ENCODE peak calls at places on chromosomes 12 and 14, in nine cellular contexts. V, C, X, G, N, P, O, I and Q are unnamed samples.

GRCh38 chr12:65533177-65533883 is 254.8 kb downstream of the MSRB3 start:
- DNase-seq in V (peak), C (no peak), X (no peak), G (no peak), N (no peak), P (no peak), O (no peak), I (no peak), Q (no peak)

GRCh38 chr12:46459881-46460545 is 87.4 kb upstream of the SLC38A2 start:
- DNase-seq in V (no peak), C (no peak), X (peak), G (no peak), N (no peak), P (no peak), O (no peak), I (no peak), Q (no peak)

GRCh38 chr12:89924191-89924590 is 215.6 kb upstream of the ATP2B1 start:
- DNase-seq in V (no peak), C (no peak), X (no peak), G (no peak), N (no peak), P (no peak), O (no peak), I (no peak), Q (no peak)

GRCh38 chr12:105960319-105961076 is 178.3 kb downstream of the NUAK1 start:
- DNase-seq in V (no peak), C (no peak), X (no peak), G (no peak), N (no peak), P (no peak), O (no peak), I (no peak), Q (peak)

GRCh38 chr14:65101631-65102440 is 481 bp downstream of the MAX start:
- DNase-seq in V (peak), C (no peak), X (peak), G (no peak), N (peak), P (no peak), O (no peak), I (no peak), Q (no peak)

GRCh38 chr12:3207858-3208257 is 130.7 kb downstream of the TSPAN9 start:
- DNase-seq in V (no peak), C (no peak), X (no peak), G (no peak), N (no peak), P (no peak), O (no peak), I (no peak), Q (peak)

GRCh38 chr12:28108599-28108998 is 81.7 kb upstream of the CCDC91 start:
- DNase-seq in V (no peak), C (no peak), X (no peak), G (no peak), N (no peak), P (peak), O (no peak), I (no peak), Q (no peak)

GRCh38 chr14:60505448-60505847 is 3.5 kb upstream of the SIX6 start:
- DNase-seq in V (no peak), C (no peak), X (no peak), G (no peak), N (no peak), P (no peak), O (no peak), I (no peak), Q (no peak)

GRCh38 chr12:19044877-19045276 is 84.7 kb upstream of the PLEKHA5 start:
- DNase-seq in V (no peak), C (no peak), X (no peak), G (no peak), N (no peak), P (no peak), O (no peak), I (no peak), Q (no peak)

GRCh38 chr12:130286041-130286440 is 51.6 kb upstream of the PIWIL1 start:
- DNase-seq in V (peak), C (no peak), X (no peak), G (no peak), N (no peak), P (no peak), O (no peak), I (no peak), Q (no peak)

GRCh38 chr14:101072070-101072469 is 168.5 kb upstream of the RTL1 start:
- DNase-seq in V (no peak), C (no peak), X (peak), G (no peak), N (no peak), P (no peak), O (no peak), I (no peak), Q (no peak)

GRCh38 chr14:64680675-64681060 is 23.6 kb upstream of the PLEKHG3 start:
- DNase-seq in V (no peak), C (no peak), X (no peak), G (no peak), N (no peak), P (no peak), O (no peak), I (no peak), Q (no peak)

GRCh38 chr14:96827310-96827709 is 30.1 kb downstream of the VRK1 start:
- DNase-seq in V (no peak), C (no peak), X (no peak), G (no peak), N (no peak), P (no peak), O (no peak), I (no peak), Q (peak)

GRCh38 chr12:24561411-24561871 is 387.5 kb downstream of the BCAT1 start:
- DNase-seq in V (peak), C (no peak), X (no peak), G (no peak), N (no peak), P (peak), O (peak), I (no peak), Q (peak)

GRCh38 chr14:72942934-72943333 is 16.7 kb downstream of the DCAF4 start:
- DNase-seq in V (no peak), C (no peak), X (no peak), G (no peak), N (no peak), P (no peak), O (no peak), I (no peak), Q (no peak)

DNA sequence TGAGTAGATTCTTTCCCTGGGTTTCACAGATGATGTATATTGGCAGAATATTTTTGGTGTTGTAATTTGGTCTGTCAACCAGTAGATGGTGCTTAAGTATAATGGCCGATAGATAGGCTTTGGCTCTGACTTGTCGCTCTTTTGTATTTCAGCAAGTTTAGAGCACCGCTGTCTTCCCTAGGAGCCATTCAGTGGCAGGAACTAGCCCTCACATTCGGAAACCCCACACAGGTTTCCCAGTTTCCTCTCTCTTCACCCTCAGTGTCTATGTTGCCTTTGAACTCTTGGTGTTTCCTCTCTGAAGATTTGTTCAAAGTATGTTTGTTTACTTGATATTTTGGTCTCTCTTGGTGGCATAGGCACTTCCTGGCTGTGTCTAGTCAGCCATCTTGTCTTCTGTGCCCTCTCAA is 102.2 kb downstream of the GPHN start:
- DNase-seq in V (no peak), C (no peak), X (no peak), G (no peak), N (no peak), P (peak), O (no peak), I (no peak), Q (peak)
- TF ChIP-seq CTCF in V (no peak), C (no peak), X (no peak), G (peak), N (no peak), P (peak), O (peak), I (peak), Q (peak)

DNA sequence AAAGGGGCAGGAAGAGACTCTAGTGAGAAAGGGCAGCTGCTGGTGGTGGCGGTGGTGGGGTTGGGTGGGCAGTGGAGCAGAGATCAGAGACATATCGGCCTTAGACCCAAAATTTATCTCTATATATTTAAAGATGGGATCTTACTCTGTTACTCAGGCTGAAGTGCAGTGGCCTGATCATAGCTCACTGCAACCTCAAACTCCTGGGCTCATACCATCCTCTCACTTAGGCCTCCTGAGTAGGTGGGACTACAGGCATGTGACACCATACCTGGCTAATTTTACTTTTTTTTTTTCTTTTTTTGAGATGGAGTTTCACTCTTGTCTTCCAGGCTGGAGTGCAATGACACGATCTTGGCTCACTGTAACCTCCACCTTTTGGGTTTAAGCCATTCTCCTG is 18.6 kb upstream of the ITGA5 start:
- DNase-seq in V (no peak), C (no peak), X (no peak), G (no peak), N (no peak), P (no peak), O (no peak), I (no peak), Q (no peak)
- TF ChIP-seq CTCF in V (no peak), C (no peak), X (no peak), G (no peak), N (no peak), P (no peak), O (no peak), I (no peak), Q (no peak)

GRCh38 chr14:104509673-104510072 is 69.9 kb upstream of the C14orf180 start:
- DNase-seq in V (no peak), C (no peak), X (no peak), G (no peak), N (no peak), P (no peak), O (peak), I (no peak), Q (no peak)
- TF ChIP-seq CTCF in V (no peak), C (peak), X (no peak), G (no peak), N (no peak), P (no peak), O (no peak), I (no peak), Q (no peak)

GRCh38 chr12:103401421-103401820 is 94.3 kb downstream of the C12orf42 start:
- DNase-seq in V (no peak), C (no peak), X (no peak), G (no peak), N (no peak), P (no peak), O (no peak), I (no peak), Q (peak)
- TF ChIP-seq CTCF in V (no peak), C (no peak), X (no peak), G (no peak), N (no peak), P (no peak), O (no peak), I (no peak), Q (peak)

GRCh38 chr14:20195911-20196310 is 5.2 kb downstream of the OR11G2 start:
- DNase-seq in V (no peak), C (no peak), X (no peak), G (no peak), N (no peak), P (no peak), O (no peak), I (no peak), Q (no peak)
- TF ChIP-seq CTCF in V (no peak), C (no peak), X (no peak), G (no peak), N (no peak), P (no peak), O (no peak), I (no peak), Q (no peak)

GRCh38 chr14:89252887-89253532 is 164.0 kb downstream of the FOXN3 start:
- DNase-seq in V (no peak), C (no peak), X (no peak), G (no peak), N (no peak), P (peak), O (no peak), I (no peak), Q (peak)
- TF ChIP-seq CTCF in V (no peak), C (no peak), X (no peak), G (no peak), N (no peak), P (no peak), O (no peak), I (no peak), Q (peak)

DNA sequence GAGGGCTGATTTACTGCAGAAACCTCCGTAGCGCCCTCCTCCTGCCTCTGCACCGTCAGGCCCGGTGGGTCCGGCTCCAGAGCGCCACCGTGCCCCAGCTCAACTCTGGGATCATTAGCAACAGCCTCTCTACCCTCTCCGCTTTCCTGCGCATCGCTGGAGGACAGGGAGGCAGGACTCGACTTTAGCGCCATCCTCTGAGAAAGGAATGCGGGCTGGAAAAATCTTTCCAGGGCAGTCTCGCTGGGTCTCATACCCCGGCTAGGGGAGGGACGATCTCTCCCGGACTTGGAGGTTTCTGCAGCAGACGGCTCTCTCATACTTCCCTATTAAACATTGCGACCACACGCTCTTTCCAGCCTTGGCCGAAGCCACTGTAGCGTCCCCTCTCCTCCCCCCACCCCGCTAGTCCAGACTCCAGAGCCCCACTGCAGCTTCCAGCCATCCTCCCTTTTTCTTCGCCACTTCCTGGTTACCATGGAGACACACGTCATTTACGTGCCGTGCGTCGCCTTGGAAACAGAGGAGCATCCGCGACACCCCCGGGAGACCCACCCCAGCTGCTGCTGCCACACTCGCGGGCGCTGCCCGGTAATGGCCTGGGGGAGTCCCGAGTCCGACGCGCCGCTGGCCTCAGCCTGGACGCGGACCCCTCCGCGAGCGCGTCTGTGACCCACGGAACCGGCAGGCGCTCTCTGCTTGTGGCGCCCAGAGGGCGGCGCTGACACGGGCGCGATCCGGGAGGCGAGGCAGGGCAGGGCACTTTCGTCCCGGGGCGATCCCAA is at the start of gene CCDC184:
- DNase-seq in V (peak), C (peak), X (peak), G (peak), N (peak), P (peak), O (peak), I (no peak), Q (peak)
- TF ChIP-seq CTCF in V (no peak), C (peak), X (no peak), G (peak), N (no peak), P (peak), O (peak), I (peak), Q (no peak)

GRCh38 chr14:61517861-61518802 is 177.2 kb upstream of the HIF1A start:
- DNase-seq in V (no peak), C (peak), X (peak), G (no peak), N (no peak), P (peak), O (peak), I (no peak), Q (no peak)

GRCh38 chr14:61520546-61520945 is 174.8 kb upstream of the HIF1A start:
- DNase-seq in V (no peak), C (no peak), X (no peak), G (no peak), N (no peak), P (peak), O (no peak), I (no peak), Q (no peak)

GRCh38 chr14:61521773-61522172 is 173.5 kb upstream of the HIF1A start:
- DNase-seq in V (no peak), C (no peak), X (peak), G (no peak), N (no peak), P (no peak), O (no peak), I (no peak), Q (no peak)

GRCh38 chr14:61519106-61519505 is 176.2 kb upstream of the HIF1A start:
- DNase-seq in V (no peak), C (no peak), X (no peak), G (no peak), N (no peak), P (no peak), O (no peak), I (no peak), Q (no peak)

DNA sequence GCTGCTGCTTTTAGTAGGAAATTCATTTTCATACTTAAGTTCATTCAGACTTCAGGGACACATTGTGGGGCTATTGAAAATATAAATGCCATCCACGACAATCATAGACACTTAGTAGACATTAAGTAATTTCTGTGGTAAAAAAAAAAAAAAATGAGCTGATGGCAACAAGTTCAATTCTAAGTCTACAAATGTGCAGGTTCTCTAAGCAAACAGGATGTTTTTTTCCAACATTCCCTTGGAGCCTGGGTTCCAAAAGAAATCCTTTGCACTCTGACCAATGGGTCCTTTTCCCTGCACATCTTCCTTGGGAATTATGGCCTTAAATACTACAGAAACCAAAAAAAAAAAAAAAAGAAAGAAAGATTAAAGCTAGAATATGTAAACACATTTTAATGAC is 175.6 kb upstream of the HIF1A start:
- DNase-seq in V (no peak), C (no peak), X (no peak), G (no peak), N (no peak), P (no peak), O (no peak), I (no peak), Q (no peak)
- TF ChIP-seq CTCF in V (no peak), C (no peak), X (no peak), G (no peak), N (no peak), P (no peak), O (no peak), I (no peak), Q (no peak)

GRCh38 chr12:457676-458075 is 2.1 kb upstream of the B4GALNT3 start:
- DNase-seq in V (no peak), C (no peak), X (no peak), G (no peak), N (no peak), P (no peak), O (peak), I (no peak), Q (peak)

GRCh38 chr12:455821-456220 is 3.9 kb upstream of the B4GALNT3 start:
- DNase-seq in V (no peak), C (no peak), X (no peak), G (no peak), N (no peak), P (no peak), O (no peak), I (no peak), Q (no peak)

GRCh38 chr12:449203-449602 is 10.5 kb upstream of the B4GALNT3 start:
- DNase-seq in V (no peak), C (no peak), X (no peak), G (no peak), N (no peak), P (no peak), O (no peak), I (no peak), Q (no peak)

GRCh38 chr12:450438-450837 is 9.3 kb upstream of the B4GALNT3 start:
- DNase-seq in V (no peak), C (no peak), X (peak), G (no peak), N (no peak), P (no peak), O (no peak), I (no peak), Q (no peak)

GRCh38 chr12:452667-453210 is 7.0 kb upstream of the B4GALNT3 start:
- DNase-seq in V (no peak), C (no peak), X (peak), G (peak), N (no peak), P (no peak), O (peak), I (no peak), Q (no peak)
- TF ChIP-seq CTCF in V (no peak), C (peak), X (no peak), G (peak), N (no peak), P (no peak), O (peak), I (peak), Q (peak)